ENCODE peak calls at places on chromosomes 7 and 10, in six cellular contexts. V is lower leg skin, A is choroid plexus epithelial cell, O is retina, D is amniotic stem cell, M is NCI-H345. X is an unnamed sample.

GRCh38 chr10:71137701-71138100 is 74.7 kb upstream of the UNC5B start:
- DNase-seq in V (no peak), A (no peak), O (no peak), D (no peak), M (no peak), X (no peak)

GRCh38 chr7:22911889-22912288 is 89.2 kb upstream of the TOMM7 start:
- DNase-seq in V (no peak), A (peak), O (no peak), D (no peak), M (no peak), X (no peak)

GRCh38 chr7:149713061-149713730 is 60.2 kb downstream of the ZNF467 start:
- DNase-seq in V (no peak), A (no peak), O (no peak), D (no peak), M (no peak), X (no peak)

GRCh38 chr10:107701947-107702346 is 537.4 kb upstream of the SORCS1 start:
- DNase-seq in V (no peak), A (peak), O (no peak), D (no peak), M (no peak), X (no peak)

GRCh38 chr10:97475936-97476594 is 22.2 kb downstream of the MMS19 start:
- DNase-seq in V (no peak), A (peak), O (no peak), D (no peak), M (no peak), X (peak)

GRCh38 chr7:29095666-29096560 is 50.4 kb downstream of the CPVL start:
- DNase-seq in V (no peak), A (no peak), O (no peak), D (no peak), M (no peak), X (no peak)

GRCh38 chr10:54470324-54470631 is 330.8 kb downstream of the PCDH15 start:
- DNase-seq in V (no peak), A (no peak), O (no peak), D (no peak), M (no peak), X (no peak)

GRCh38 chr10:86319626-86320025 is 47.0 kb downstream of the GRID1 start:
- DNase-seq in V (no peak), A (no peak), O (no peak), D (no peak), M (no peak), X (no peak)

GRCh38 chr10:43066481-43066880 is 10.4 kb upstream of the RET start:
- DNase-seq in V (no peak), A (no peak), O (no peak), D (no peak), M (no peak), X (no peak)

GRCh38 chr10:121681171-121681752 is 83.0 kb upstream of the FGFR2 start:
- DNase-seq in V (no peak), A (no peak), O (no peak), D (no peak), M (no peak), X (no peak)

GRCh38 chr7:124720195-124720594 is 45.4 kb downstream of the GPR37 start:
- DNase-seq in V (no peak), A (peak), O (no peak), D (no peak), M (no peak), X (no peak)

GRCh38 chr10:112282086-112282485 is 1.1 kb upstream of the TECTB start:
- DNase-seq in V (no peak), A (peak), O (no peak), D (no peak), M (no peak), X (no peak)

GRCh38 chr7:16178069-16178468 is 243.3 kb downstream of the CRPPA start:
- DNase-seq in V (no peak), A (no peak), O (no peak), D (no peak), M (no peak), X (no peak)

GRCh38 chr10:103812004-103812403 is 43.4 kb downstream of the SH3PXD2A start:
- DNase-seq in V (no peak), A (no peak), O (no peak), D (no peak), M (no peak), X (no peak)

GRCh38 chr10:100238429-100238828 is 9.0 kb upstream of the CHUK start:
- DNase-seq in V (no peak), A (no peak), O (no peak), D (no peak), M (no peak), X (no peak)

GRCh38 chr7:111855842-111856227 is 293.5 kb upstream of the IMMP2L start:
- DNase-seq in V (no peak), A (peak), O (no peak), D (peak), M (no peak), X (no peak)

GRCh38 chr10:6239213-6239991 is 36.7 kb downstream of the PFKFB3 start:
- DNase-seq in V (peak), A (peak), O (no peak), D (peak), M (peak), X (no peak)

GRCh38 chr10:103416436-103417147 is 20.2 kb downstream of the PDCD11 start:
- DNase-seq in V (peak), A (peak), O (peak), D (peak), M (peak), X (peak)

GRCh38 chr7:39271386-39271785 is 293.7 kb downstream of the POU6F2 start:
- DNase-seq in V (no peak), A (peak), O (no peak), D (no peak), M (peak), X (no peak)

GRCh38 chr10:110032801-110033723 is 25.3 kb downstream of the ADD3 start:
- DNase-seq in V (no peak), A (no peak), O (no peak), D (no peak), M (no peak), X (no peak)

GRCh38 chr10:122525788-122526187 is 34.8 kb upstream of the DMBT1 start:
- DNase-seq in V (no peak), A (peak), O (no peak), D (no peak), M (peak), X (no peak)

GRCh38 chr10:27558612-27559020 is 54.5 kb downstream of the RAB18 start:
- DNase-seq in V (peak), A (peak), O (peak), D (peak), M (peak), X (no peak)

GRCh38 chr10:12321641-12322040 is 27.7 kb upstream of the CAMK1D start:
- DNase-seq in V (no peak), A (no peak), O (no peak), D (no peak), M (no peak), X (no peak)

GRCh38 chr10:116849271-116850057 is at the start of gene ENO4:
- DNase-seq in V (peak), A (peak), O (peak), D (peak), M (peak), X (peak)

GRCh38 chr10:13627459-13628310 is 40.9 kb downstream of the PRPF18 start:
- DNase-seq in V (no peak), A (peak), O (no peak), D (no peak), M (no peak), X (no peak)

GRCh38 chr7:519974-520458 is 370 bp upstream of the PDGFA start:
- DNase-seq in V (no peak), A (peak), O (peak), D (peak), M (peak), X (no peak)

GRCh38 chr10:79984851-79985250 is 35.9 kb upstream of the SFTPD start:
- DNase-seq in V (peak), A (no peak), O (no peak), D (no peak), M (no peak), X (no peak)

GRCh38 chr10:29991382-29991781 is 68.0 kb downstream of the JCAD start:
- DNase-seq in V (no peak), A (no peak), O (no peak), D (no peak), M (no peak), X (no peak)

GRCh38 chr10:119020627-119020946 is 8.9 kb upstream of the NANOS1 start:
- DNase-seq in V (no peak), A (no peak), O (no peak), D (no peak), M (no peak), X (no peak)

GRCh38 chr7:109844362-109844761 is 1246.6 kb upstream of the LRRN3 start:
- DNase-seq in V (no peak), A (peak), O (no peak), D (no peak), M (peak), X (no peak)

GRCh38 chr7:129949292-129950133 is 3.2 kb downstream of the UBE2H start:
- DNase-seq in V (peak), A (peak), O (peak), D (peak), M (no peak), X (no peak)

GRCh38 chr10:103855852-103856496 is 598 bp upstream of the SH3PXD2A start:
- DNase-seq in V (no peak), A (no peak), O (peak), D (no peak), M (no peak), X (no peak)

GRCh38 chr7:101829856-101830255 is 12.4 kb downstream of the CUX1 start:
- DNase-seq in V (no peak), A (no peak), O (no peak), D (no peak), M (no peak), X (no peak)

GRCh38 chr7:9863542-9863941 is 1110.1 kb upstream of the PHF14 start:
- DNase-seq in V (no peak), A (no peak), O (no peak), D (no peak), M (no peak), X (no peak)